ENCODE peak calls at places on chromosomes 2 and 18, in seven cellular contexts. P is gastrocnemius medialis; R is HCT116; U is pancreas; T is CD4-positive, alpha-beta T cell; S is cardiac muscle cell; L is uterus. E is an unnamed sample. For H3K27me3, the result is how much of the 10 kb centered on the place peaks cover.

GRCh38 chr18:23629444-23629946 is 33.2 kb downstream of the ANKRD29 start:
- DNase-seq in L (no peak), U (no peak), T (no peak), P (no peak), R (no peak), S (no peak), E (no peak)

GRCh38 chr2:61855178-61855523 is 1.3 kb upstream of the FAM161A start:
- DNase-seq in P (no peak), S (no peak), U (peak), T (no peak), L (peak), R (no peak), E (no peak)

GRCh38 chr18:57951999-57952774 is 91.8 kb upstream of the NEDD4L start:
- DNase-seq in P (no peak), S (no peak), L (no peak), U (no peak), R (no peak), T (no peak), E (no peak)

GRCh38 chr2:19738707-19739106 is 163.1 kb downstream of the TTC32 start:
- DNase-seq in T (no peak), U (no peak), P (peak), L (peak), R (no peak), S (no peak), E (no peak)

GRCh38 chr2:37570773-37571570 is 100.5 kb downstream of the CDC42EP3 start:
- DNase-seq in T (no peak), U (no peak), S (no peak), R (no peak), L (no peak), P (no peak), E (peak)

GRCh38 chr2:102100371-102101096 is 42.0 kb upstream of the IL1R1 start:
- DNase-seq in S (no peak), P (no peak), R (no peak), T (no peak), U (no peak), L (no peak), E (peak)

GRCh38 chr2:18297536-18298058 is 262.9 kb downstream of the RDH14 start:
- DNase-seq in R (no peak), L (no peak), S (no peak), T (no peak), U (no peak), P (no peak), E (no peak)

GRCh38 chr18:76495435-76496199 is 575 bp upstream of the ZNF516 start:
- DNase-seq in U (peak), P (no peak), R (no peak), L (peak), S (peak), T (peak), E (peak)

GRCh38 chr2:216051350-216051749 is 30.3 kb downstream of the PECR start:
- DNase-seq in U (no peak), R (no peak), L (no peak), T (no peak), P (no peak), S (no peak), E (no peak)

GRCh38 chr18:2547477-2548087 is 23.7 kb downstream of the METTL4 start:
- DNase-seq in U (no peak), P (no peak), S (peak), T (no peak), R (peak), L (no peak), E (no peak)

GRCh38 chr2:205590759-205591158 is 91.5 kb upstream of the NRP2 start:
- DNase-seq in R (no peak), U (no peak), L (no peak), P (no peak), T (no peak), S (no peak), E (no peak)

GRCh38 chr18:62717059-62717849 is 1.9 kb downstream of the PHLPP1 start:
- DNase-seq in P (peak), T (peak), R (peak), U (peak), S (peak), L (no peak), E (peak)

GRCh38 chr18:32040936-32041335 is 22.3 kb downstream of the RNF125 start:
- DNase-seq in P (no peak), R (no peak), T (peak), S (no peak), L (no peak), U (no peak), E (no peak)

GRCh38 chr2:231930601-231931281 is 4.5 kb upstream of the NPPC start:
- DNase-seq in U (peak), T (no peak), L (peak), S (no peak), P (no peak), R (no peak), E (no peak)

GRCh38 chr18:8858888-8859511 is 153.6 kb downstream of the MTCL1 start:
- DNase-seq in S (no peak), L (no peak), U (no peak), P (no peak), R (no peak), T (no peak), E (peak)

GRCh38 chr2:165587335-165587938 is 117.9 kb downstream of the CSRNP3 start:
- DNase-seq in P (no peak), T (no peak), L (no peak), U (no peak), S (no peak), R (no peak), E (no peak)

GRCh38 chr18:75083131-75083530 is 125.8 kb downstream of the PTGR3 start:
- DNase-seq in S (no peak), U (no peak), L (no peak), T (no peak), R (no peak), P (no peak), E (no peak)

GRCh38 chr18:24799720-24800119 is 339.3 kb downstream of the HRH4 start:
- DNase-seq in R (no peak), P (no peak), L (no peak), T (no peak), S (no peak), U (no peak), E (no peak)

GRCh38 chr18:35171315-35171987 is 69.4 kb upstream of the ZNF397 start:
- DNase-seq in R (no peak), U (peak), L (no peak), P (no peak), T (no peak), S (no peak), E (peak)

GRCh38 chr2:200613692-200614091 is 27.9 kb downstream of the AOX1 start:
- DNase-seq in T (no peak), L (no peak), S (no peak), R (no peak), P (no peak), U (no peak), E (no peak)

GRCh38 chr2:229666811-229667210 is 47.5 kb downstream of the DNER start:
- DNase-seq in R (no peak), S (no peak), P (no peak), T (no peak), L (no peak), U (no peak), E (no peak)

GRCh38 chr2:219155054-219155644 is 5.5 kb downstream of the NHEJ1 start:
- DNase-seq in R (peak), P (no peak), S (peak), U (peak), T (no peak), L (no peak), E (peak)

GRCh38 chr2:98747888-98748287 is 17.0 kb upstream of the MGAT4A start:
- DNase-seq in R (no peak), S (no peak), U (no peak), L (no peak), T (no peak), P (no peak), E (no peak)

GRCh38 chr2:104872034-104872865 is 18.3 kb downstream of the POU3F3 start:
- DNase-seq in R (no peak), S (no peak), P (no peak), U (no peak), T (no peak), L (no peak), E (no peak)

GRCh38 chr2:25587361-25587760 is 86.0 kb downstream of the DTNB start:
- DNase-seq in L (no peak), P (no peak), S (no peak), R (no peak), U (no peak), T (no peak), E (no peak)

GRCh38 chr18:11514267-11514666 is 95.1 kb upstream of the SLC35G4 start:
- DNase-seq in R (no peak), L (no peak), U (no peak), S (no peak), P (no peak), T (no peak), E (no peak)

GRCh38 chr2:20015482-20016083 is 3.1 kb upstream of the MATN3 start:
- DNase-seq in R (peak), U (no peak), T (no peak), P (no peak), S (peak), L (no peak), E (peak)

GRCh38 chr2:173053043-173053699 is 22.5 kb upstream of the MAP3K20 start:
- DNase-seq in P (no peak), S (no peak), T (no peak), R (no peak), L (no peak), U (no peak), E (no peak)

GRCh38 chr2:152493945-152494528 is 159.1 kb downstream of the FMNL2 start:
- DNase-seq in S (no peak), T (no peak), L (no peak), U (no peak), R (no peak), P (no peak), E (no peak)

GRCh38 chr2:102736174-102736606 is 25.6 kb upstream of the TMEM182 start:
- DNase-seq in R (no peak), P (no peak), U (peak), L (no peak), T (peak), S (no peak), E (peak)

GRCh38 chr2:44257781-44258180 is 17.5 kb upstream of the SLC3A1 start:
- DNase-seq in R (no peak), L (no peak), U (no peak), P (no peak), S (no peak), T (no peak), E (no peak)

GRCh38 chr18:52903858-52904257 is 563.9 kb downstream of the DCC start:
- DNase-seq in S (peak), R (no peak), P (no peak), U (peak), T (no peak), L (no peak), E (no peak)

GRCh38 chr2:190978389-190979053 is 35.5 kb downstream of the STAT1 start:
- DNase-seq in R (no peak), P (no peak), S (no peak), L (no peak), T (no peak), U (no peak), E (peak)

GRCh38 chr2:101679037-101679726 is 18.3 kb upstream of the MAP4K4 start:
- DNase-seq in S (no peak), L (no peak), T (no peak), R (no peak), P (no peak), U (no peak), E (no peak)

GRCh38 chr2:54318810-54319209 is 62.8 kb upstream of the TSPYL6 start:
- DNase-seq in P (no peak), U (no peak), L (no peak), S (no peak), R (no peak), T (no peak), E (no peak)

GRCh38 chr2:101823849-101824248 is 126.3 kb downstream of the MAP4K4 start:
- DNase-seq in S (no peak), T (no peak), U (no peak), P (no peak), R (no peak), L (no peak), E (peak)

GRCh38 chr18:46386788-46387187 is 270.2 kb downstream of the LOXHD1 start:
- DNase-seq in L (no peak), R (no peak), S (peak), P (no peak), T (no peak), U (no peak), E (no peak)

GRCh38 chr2:15158117-15158516 is 403.0 kb downstream of the NBAS start:
- DNase-seq in T (no peak), L (no peak), R (no peak), S (peak), U (no peak), P (no peak), E (no peak)

GRCh38 chr2:69645926-69646325 is 2.4 kb upstream of the AAK1 start:
- DNase-seq in P (no peak), T (no peak), R (no peak), U (no peak), S (no peak), L (no peak), E (no peak)

GRCh38 chr2:69643602-69644505 is at the start of gene AAK1:
- DNase-seq in R (peak), T (peak), S (peak), P (peak), U (peak), L (peak), E (peak)

GRCh38 chr2:69645026-69645425 is 1.5 kb upstream of the AAK1 start:
- DNase-seq in R (no peak), T (peak), U (no peak), P (no peak), S (peak), L (no peak), E (no peak)

GRCh38 chr2:69642709-69643601 is 584 bp downstream of the AAK1 start:
- DNase-seq in S (peak), P (peak), R (no peak), U (peak), T (peak), L (peak), E (peak)

DNA sequence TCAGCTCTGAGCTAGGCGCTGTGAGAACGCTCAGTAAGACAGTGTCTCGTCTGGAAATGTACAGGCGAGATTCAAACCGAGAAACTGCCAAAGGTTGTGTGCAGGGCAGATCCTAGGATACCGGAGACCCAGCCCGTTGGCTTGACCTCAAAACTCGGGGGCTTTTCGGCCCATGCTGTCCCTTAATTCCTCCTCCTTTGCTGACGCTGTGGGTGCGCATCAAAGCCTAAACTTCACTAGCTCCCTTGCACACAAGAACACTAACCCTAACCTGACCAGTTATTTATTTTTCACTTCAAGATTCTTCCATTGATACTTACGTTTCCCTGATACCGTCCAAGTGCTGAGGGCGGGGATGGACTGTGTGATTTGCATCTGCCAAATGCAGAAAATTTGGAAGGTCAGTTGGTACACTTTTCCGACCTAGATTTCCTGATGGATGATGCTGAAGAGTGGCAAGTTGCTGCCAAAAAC is 1.0 kb upstream of the AAK1 start:
- DNase-seq in S (no peak), P (no peak), T (no peak), L (no peak), R (no peak), U (no peak), E (no peak)
- H3K27me3 ChIP-seq in S (under half), P (under half), T (under half), L (under half), R (under half), U (under half), E (under half)

DNA sequence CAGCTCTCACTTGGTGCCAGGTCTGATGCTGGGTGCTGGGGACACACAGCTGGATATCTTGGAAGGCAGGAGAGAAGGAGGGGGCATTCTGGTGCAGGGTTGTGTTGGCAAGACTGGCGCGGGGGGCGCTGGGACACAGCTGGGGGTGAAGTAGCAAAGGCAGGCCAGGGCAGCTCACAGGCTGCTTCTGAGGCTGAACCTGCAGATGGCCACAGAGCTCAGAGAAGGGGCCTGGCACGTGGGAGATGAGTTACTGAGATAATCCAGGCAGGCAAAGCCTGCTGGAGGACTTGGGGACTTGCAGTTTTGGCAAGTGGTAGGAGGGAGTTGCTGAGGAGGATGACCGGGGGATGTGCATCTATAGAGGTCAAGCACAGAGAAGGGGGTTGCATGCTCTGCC is 16.2 kb upstream of the DGKD start:
- DNase-seq in L (no peak), S (no peak), T (no peak), R (no peak), U (no peak), P (no peak), E (no peak)
- TF ChIP-seq CTCF in L (no peak), S (no peak), T (no peak), R (no peak), U (no peak), P (no peak), E (no peak)

GRCh38 chr2:237480988-237481387 is 6.1 kb upstream of the MLPH start:
- DNase-seq in U (no peak), T (no peak), R (no peak), S (no peak), P (no peak), L (no peak), E (no peak)

GRCh38 chr2:237479747-237480146 is 7.3 kb upstream of the MLPH start:
- DNase-seq in U (no peak), S (no peak), P (no peak), R (no peak), T (no peak), L (no peak), E (no peak)

GRCh38 chr2:237478969-237479368 is 8.1 kb upstream of the MLPH start:
- DNase-seq in S (no peak), R (no peak), L (no peak), T (no peak), U (no peak), P (no peak), E (no peak)

GRCh38 chr2:237475704-237476107 is 11.3 kb upstream of the MLPH start:
- DNase-seq in U (no peak), L (peak), S (peak), P (no peak), R (no peak), T (peak), E (no peak)

GRCh38 chr2:237478095-237478494 is 9.0 kb upstream of the MLPH start:
- DNase-seq in T (no peak), P (no peak), L (no peak), S (no peak), R (no peak), U (no peak), E (no peak)
- H3K27me3 ChIP-seq in T (under half), P (under half), L (under half), S (half or more), R (under half), U (under half), E (half or more)

DNA sequence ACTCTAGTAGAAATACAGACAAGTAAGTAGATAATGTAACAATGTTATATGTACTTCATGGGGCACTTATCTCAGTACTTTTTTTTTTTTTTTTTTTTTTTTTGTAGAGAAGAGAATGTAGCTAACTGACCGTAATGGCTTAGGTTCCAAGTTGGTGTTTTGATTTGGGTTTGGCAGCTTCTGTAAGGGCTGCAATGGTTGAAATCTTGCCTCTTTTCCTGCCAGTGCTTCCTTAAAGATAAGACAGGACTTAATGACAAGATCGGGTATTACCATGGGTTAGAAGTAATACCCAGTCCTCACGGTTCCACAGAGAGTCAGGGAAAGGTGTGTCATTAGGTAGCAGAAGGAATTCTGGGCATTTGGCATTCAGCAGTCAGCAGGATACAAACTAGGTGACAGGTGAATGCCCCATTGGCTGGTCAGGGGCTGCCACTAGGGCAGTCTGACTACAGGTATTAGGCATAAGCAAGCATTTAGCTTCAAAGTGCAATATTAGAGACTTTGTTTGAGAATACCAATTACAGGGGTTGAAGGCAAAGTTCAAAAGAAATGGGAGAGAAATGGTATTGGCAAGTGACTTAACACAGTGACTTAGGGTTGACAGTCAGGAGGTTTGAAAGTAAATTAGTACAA is 189.4 kb upstream of the RND3 start:
- DNase-seq in U (no peak), T (no peak), P (no peak), R (no peak), L (no peak), S (no peak), E (no peak)
- TF ChIP-seq CTCF in U (no peak), T (no peak), P (no peak), R (no peak), L (no peak), S (no peak), E (no peak)

GRCh38 chr2:70896765-70897202 is 38.9 kb upstream of the ATP6V1B1 start:
- DNase-seq in S (no peak), U (no peak), L (no peak), T (no peak), P (no peak), R (no peak), E (no peak)
- H3K27me3 ChIP-seq in S (half or more), U (under half), L (under half), T (half or more), P (under half), R (under half), E (half or more)

DNA sequence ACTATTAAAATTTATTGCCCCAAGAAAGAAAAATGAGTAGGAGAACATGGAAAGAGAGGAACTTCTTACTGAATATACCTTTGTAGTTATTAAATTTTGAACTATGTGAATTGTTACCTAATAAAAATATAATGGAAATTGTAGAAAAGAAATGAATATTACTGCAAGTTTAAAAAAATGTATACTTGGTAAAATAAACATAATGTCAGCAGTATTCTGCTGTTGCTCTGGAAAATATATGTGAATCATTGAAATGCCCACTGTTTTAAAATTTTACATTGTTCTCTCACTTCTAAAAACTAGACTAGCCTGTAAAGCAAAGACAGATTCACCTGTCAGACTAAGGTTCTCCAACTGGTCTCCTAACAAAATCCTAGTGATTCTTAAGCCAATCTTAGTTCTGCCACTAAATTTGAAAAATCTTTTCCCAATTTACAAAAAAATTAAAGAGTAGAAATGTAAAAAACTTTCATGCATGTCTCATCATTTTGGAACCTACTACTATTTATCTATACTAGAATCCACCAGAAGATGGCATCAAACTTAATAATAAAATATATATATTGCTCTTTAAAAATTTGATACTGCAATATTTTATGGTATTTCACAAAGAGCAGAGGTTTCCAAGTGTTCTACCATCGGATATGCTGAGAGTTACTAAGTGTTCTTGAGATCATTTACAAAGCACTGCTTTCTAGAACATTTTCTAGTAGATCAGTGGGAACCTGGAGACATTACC is 22.3 kb upstream of the TMEM237 start:
- DNase-seq in S (no peak), P (no peak), U (no peak), L (no peak), R (no peak), T (no peak), E (no peak)
- TF ChIP-seq CTCF in S (peak), P (no peak), U (no peak), L (no peak), R (no peak), T (no peak), E (peak)

GRCh38 chr2:75728614-75729419 is 18.1 kb upstream of the GCFC2 start:
- DNase-seq in T (no peak), U (no peak), P (no peak), S (no peak), L (no peak), R (no peak), E (no peak)

GRCh38 chr2:75729861-75730260 is 19.1 kb upstream of the GCFC2 start:
- DNase-seq in R (no peak), P (no peak), S (peak), U (no peak), T (no peak), L (no peak), E (no peak)
- H3K27me3 ChIP-seq in R (under half), P (under half), S (under half), U (under half), T (under half), L (under half), E (under half)

GRCh38 chr18:33673689-33674088 is 95.7 kb downstream of the ASXL3 start:
- DNase-seq in P (no peak), U (no peak), T (no peak), S (no peak), R (no peak), L (no peak), E (no peak)
- TF ChIP-seq CTCF in P (no peak), U (no peak), T (no peak), S (no peak), R (no peak), L (no peak), E (no peak)